ENCODE peak calls at places on chromosomes 1 and 21, in six cellular contexts. C, T, O, N, E and U are unnamed samples.

GRCh38 chr1:63435136-63435535 is 67.7 kb downstream of the ALG6 start:
- DNase-seq in T (no peak), E (no peak), O (no peak), N (no peak), C (no peak), U (no peak)

GRCh38 chr1:201497935-201498509 is 8.9 kb downstream of the CSRP1 start:
- DNase-seq in C (no peak), T (no peak), E (no peak), N (no peak), O (no peak), U (no peak)

GRCh38 chr1:91730781-91731732 is 154.9 kb downstream of the TGFBR3 start:
- DNase-seq in O (peak; percentile 62), N (peak; percentile 59), T (no peak), E (no peak), C (no peak), U (no peak)

GRCh38 chr1:153679337-153680119 is 1.0 kb downstream of the NPR1 start:
- DNase-seq in N (no peak), E (no peak), C (peak; percentile 73), O (no peak), T (peak; percentile 33), U (no peak)

GRCh38 chr1:192544983-192545393 is 30.6 kb upstream of the RGS1 start:
- DNase-seq in C (no peak), N (no peak), T (peak; percentile 48), E (no peak), O (peak; percentile 55), U (no peak)

GRCh38 chr21:42195378-42196031 is 23.4 kb upstream of the ABCG1 start:
- DNase-seq in N (no peak), C (no peak), E (no peak), T (no peak), O (peak; percentile 57), U (no peak)

GRCh38 chr1:94339229-94339927 is 78.8 kb upstream of the ABCD3 start:
- DNase-seq in T (no peak), O (no peak), C (no peak), N (no peak), E (no peak), U (no peak)

GRCh38 chr21:45892156-45892919 is 89.2 kb upstream of the COL6A1 start:
- DNase-seq in N (no peak), O (no peak), T (peak; percentile 66), E (no peak), C (no peak), U (no peak)

GRCh38 chr1:6488602-6489382 is 2.7 kb downstream of the PLEKHG5 start:
- DNase-seq in E (no peak), O (no peak), C (peak; percentile 33), T (no peak), N (no peak), U (no peak)

GRCh38 chr1:94983343-94983742 is 56.4 kb upstream of the CNN3 start:
- DNase-seq in E (peak; percentile 81), C (no peak), N (no peak), O (peak; percentile 80), T (no peak), U (no peak)

GRCh38 chr1:205247130-205247921 is 19.6 kb downstream of the TMCC2 start:
- DNase-seq in T (no peak), C (no peak), E (no peak), N (no peak), O (no peak), U (no peak)

GRCh38 chr21:38802050-38803026 is 3.4 kb upstream of the ETS2 start:
- DNase-seq in C (no peak), T (no peak), O (no peak), E (no peak), N (no peak), U (no peak)

GRCh38 chr1:203665986-203666385 is 39.4 kb downstream of the ATP2B4 start:
- DNase-seq in T (no peak), O (no peak), E (no peak), N (no peak), C (no peak), U (no peak)

GRCh38 chr1:45573231-45573804 is 10.5 kb upstream of the NASP start:
- DNase-seq in C (no peak), N (no peak), E (no peak), T (no peak), O (no peak), U (no peak)

GRCh38 chr1:37068897-37069296 is 34.6 kb upstream of the GRIK3 start:
- DNase-seq in T (no peak), C (no peak), N (no peak), E (no peak), O (no peak), U (no peak)

GRCh38 chr1:39700348-39700747 is 9.1 kb upstream of the HPCAL4 start:
- DNase-seq in O (no peak), E (no peak), T (no peak), N (no peak), C (no peak), U (no peak)

GRCh38 chr1:41862411-41863221 is 56.1 kb downstream of the HIVEP3 start:
- DNase-seq in C (no peak), T (peak; percentile 73), E (peak; percentile 94), O (peak; percentile 63), N (no peak), U (no peak)

GRCh38 chr1:4671828-4672227 is 17.4 kb downstream of the AJAP1 start:
- DNase-seq in C (no peak), T (no peak), O (no peak), N (no peak), E (no peak), U (no peak)

GRCh38 chr1:226632169-226632884 is 83.8 kb downstream of the STUM start:
- DNase-seq in O (no peak), E (no peak), T (no peak), C (no peak), N (no peak), U (peak; percentile 64)

GRCh38 chr1:103949714-103950113 is 200.0 kb downstream of the AMY1C start:
- DNase-seq in E (no peak), C (no peak), N (no peak), O (no peak), T (no peak), U (no peak)

GRCh38 chr1:205600085-205600484 is 31.7 kb downstream of the ELK4 start:
- DNase-seq in O (no peak), C (no peak), T (peak; percentile 57), E (no peak), N (no peak), U (no peak)

GRCh38 chr1:55314740-55315139 is 99.6 kb upstream of the USP24 start:
- DNase-seq in T (no peak), C (no peak), E (no peak), O (no peak), N (no peak), U (no peak)